ENCODE peak calls at places on chromosomes 6 and 20, in four cellular contexts. Y is H1, N is H9, G is IMR-90. O is an unnamed sample.

GRCh38 chr6:144219056-144219685 is 66.0 kb upstream of the UTRN start:
- DNase-seq in Y (no peak), N (no peak), G (peak; percentile 71), O (peak; percentile 55)

GRCh38 chr6:166512567-166512966 is 73.9 kb downstream of the RAMACL start:
- DNase-seq in Y (no peak), N (no peak), G (no peak), O (peak; percentile 27)

GRCh38 chr20:35311409-35311808 is 19.2 kb upstream of the FAM83C start:
- DNase-seq in Y (no peak), N (peak; percentile 49), G (peak; percentile 77), O (peak; percentile 58)

GRCh38 chr6:100962466-100962865 is 81.3 kb upstream of the ASCC3 start:
- DNase-seq in Y (no peak), N (no peak), G (no peak), O (no peak)

GRCh38 chr6:30885481-30885998 is 1.2 kb downstream of the DDR1 start:
- DNase-seq in Y (no peak), N (peak; percentile 26), G (peak; percentile 18), O (peak; percentile 48)

GRCh38 chr6:159935065-159935464 is 33.8 kb upstream of the IGF2R start:
- DNase-seq in Y (no peak), N (no peak), G (peak; percentile 55), O (no peak)

GRCh38 chr6:10951675-10952282 is 64.9 kb downstream of the SYCP2L start:
- DNase-seq in Y (no peak), N (no peak), G (peak; percentile 94), O (peak; percentile 54)

GRCh38 chr6:145087034-145087433 is 648.3 kb downstream of the EPM2A start:
- DNase-seq in Y (no peak), N (no peak), G (peak; percentile 53), O (no peak)

GRCh38 chr6:43436577-43437282 is 9.4 kb downstream of the ABCC10 start:
- DNase-seq in Y (no peak), N (no peak), G (peak; percentile 65), O (peak; percentile 17)

GRCh38 chr6:35808688-35809087 is 3.5 kb downstream of the LHFPL5 start:
- DNase-seq in Y (no peak), N (no peak), G (no peak), O (no peak)

GRCh38 chr20:63317601-63318291 is 24.8 kb downstream of the COL20A1 start:
- DNase-seq in Y (no peak), N (no peak), G (no peak), O (no peak)

GRCh38 chr6:135116566-135116965 is 61.9 kb upstream of the HBS1L start:
- DNase-seq in Y (no peak), N (no peak), G (no peak), O (no peak)

GRCh38 chr6:15792842-15793241 is 130.0 kb upstream of the DTNBP1 start:
- DNase-seq in Y (no peak), N (no peak), G (no peak), O (no peak)

GRCh38 chr6:167005350-167006159 is 6.4 kb downstream of the CEP43 start:
- DNase-seq in Y (no peak), N (no peak), G (no peak), O (no peak)

DNA sequence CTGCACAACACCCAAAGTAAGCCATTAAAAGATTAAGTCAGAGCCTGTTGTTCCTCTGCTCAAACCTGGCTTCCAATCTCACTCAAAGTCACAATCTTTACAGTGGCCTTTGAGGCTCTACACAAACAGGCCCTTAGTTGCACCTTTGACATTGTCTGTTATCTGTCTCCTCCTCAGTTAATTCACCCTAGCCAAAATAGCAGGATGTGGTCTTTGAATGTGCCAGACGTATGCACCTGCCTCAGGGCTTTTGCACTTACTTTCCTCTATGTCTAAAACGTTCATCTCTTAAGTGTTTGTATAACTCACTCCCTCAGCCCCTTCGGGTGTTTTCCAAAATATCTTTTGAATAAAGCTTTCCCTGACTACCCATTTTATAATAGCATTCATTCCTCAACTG is 107.7 kb downstream of the EYA4 start:
- DNase-seq in Y (no peak), N (no peak), G (no peak), O (peak; percentile 23)
- H3K56ac ChIP-seq in Y (no peak overlapping the region), N (no peak overlapping the region), G (no peak overlapping the region), O (no peak overlapping the region)

GRCh38 chr6:111781055-111781708 is 92.1 kb downstream of the FYN start:
- DNase-seq in Y (no peak), N (no peak), G (peak; percentile 68), O (peak; percentile 57)
- H4K8ac ChIP-seq in Y (no peak overlapping the region), N (no peak overlapping the region), G (no peak overlapping the region), O (no peak overlapping the region)

GRCh38 chr6:32252326-32253009 is 28.6 kb upstream of the NOTCH4 start:
- DNase-seq in Y (no peak), N (no peak), G (no peak), O (no peak)
- H3K56ac ChIP-seq in Y (no peak overlapping the region), N (no peak overlapping the region), G (no peak overlapping the region), O (no peak overlapping the region)

GRCh38 chr6:7245668-7246393 is 67.2 kb downstream of the SSR1 start:
- DNase-seq in Y (no peak), N (no peak), G (no peak), O (no peak)
- H4K8ac ChIP-seq in Y (no peak overlapping the region), N (no peak overlapping the region), G (no peak overlapping the region), O (no peak overlapping the region)

GRCh38 chr6:137852346-137852745 is 14.7 kb upstream of the TNFAIP3 start:
- DNase-seq in Y (no peak), N (no peak), G (peak; percentile 38), O (no peak)

GRCh38 chr6:137852811-137853210 is 14.2 kb upstream of the TNFAIP3 start:
- DNase-seq in Y (no peak), N (no peak), G (no peak), O (no peak)

GRCh38 chr6:137853569-137854213 is 13.4 kb upstream of the TNFAIP3 start:
- DNase-seq in Y (no peak), N (no peak), G (peak; percentile 88), O (no peak)

GRCh38 chr6:137859025-137859424 is 8.0 kb upstream of the TNFAIP3 start:
- DNase-seq in Y (no peak), N (no peak), G (no peak), O (no peak)

DNA sequence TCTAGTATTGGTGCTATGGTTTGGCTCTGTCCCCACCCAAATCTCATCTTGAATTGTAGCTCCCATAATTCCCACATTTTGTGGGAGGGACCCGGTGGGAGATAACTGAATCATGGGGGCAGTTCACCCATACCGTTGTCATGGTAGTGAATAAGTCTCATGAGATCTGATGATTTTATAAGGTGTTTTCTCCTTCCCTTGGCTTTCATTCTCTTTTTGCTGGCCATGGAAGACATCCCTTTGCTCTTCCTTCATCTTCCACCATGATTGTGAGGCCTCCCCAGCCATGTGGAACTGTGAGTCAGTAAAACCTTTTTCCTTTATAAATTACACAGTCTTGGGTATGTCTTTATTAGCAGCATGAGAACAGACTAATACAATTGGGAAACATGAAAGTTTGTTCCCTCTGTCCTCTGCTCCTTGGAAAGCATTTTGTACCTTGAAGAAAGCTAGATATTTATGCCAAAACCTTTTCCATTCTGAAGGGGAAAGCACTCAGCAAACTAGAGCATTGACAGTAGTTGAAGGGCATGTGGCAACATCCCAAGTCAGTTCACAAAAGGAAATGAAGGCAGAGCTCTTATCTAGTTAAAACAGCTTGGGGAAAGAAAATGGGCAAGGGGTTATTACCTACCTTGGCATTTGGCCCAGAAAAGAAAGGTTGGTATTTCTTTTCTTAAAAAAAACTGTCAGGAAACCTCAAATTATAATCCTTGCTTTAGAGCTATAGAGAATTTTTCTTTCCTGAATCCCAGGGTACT is 10.7 kb upstream of the TNFAIP3 start:
- DNase-seq in Y (no peak), N (no peak), G (no peak), O (no peak)
- H3K56ac ChIP-seq in Y (no peak overlapping the region), N (no peak overlapping the region), G (no peak overlapping the region), O (no peak overlapping the region)

DNA sequence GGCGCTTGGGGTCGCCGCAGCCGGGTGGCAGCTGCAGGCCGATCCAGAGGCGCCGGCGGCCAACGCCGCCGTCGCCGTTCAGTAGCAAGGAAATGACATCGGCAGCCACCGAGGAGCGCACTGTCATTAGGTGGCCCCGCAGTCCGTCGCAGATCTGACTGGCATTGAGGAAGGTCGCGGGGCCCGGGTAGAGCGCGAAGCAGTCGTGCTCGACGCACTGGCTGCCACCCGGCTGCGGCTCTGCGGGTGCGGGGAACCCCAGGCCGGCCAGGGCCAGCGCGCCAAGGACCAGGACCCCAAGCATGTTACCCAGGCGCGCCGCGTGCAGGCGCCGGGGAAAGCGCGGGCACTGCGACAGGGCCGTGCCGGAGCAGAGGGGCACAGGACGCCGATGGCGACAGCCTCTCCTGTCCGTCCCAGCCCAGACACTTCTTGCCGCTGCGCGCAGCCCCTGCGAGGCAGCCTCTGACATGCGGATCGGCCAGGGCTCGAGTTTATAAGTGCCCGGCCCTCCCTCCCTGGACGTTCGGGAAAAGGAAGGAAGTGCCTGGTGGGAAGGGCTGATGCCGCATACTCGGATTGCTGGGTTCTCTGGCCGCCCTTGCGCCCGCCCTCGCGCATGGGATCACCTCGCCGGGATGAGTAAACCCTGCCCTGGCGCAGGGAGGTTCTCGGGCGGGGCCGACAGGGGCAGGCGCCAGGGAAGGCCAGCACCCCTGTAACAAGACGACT is at the start of gene THBD:
- DNase-seq in Y (peak; percentile 81), N (peak; percentile 71), G (peak; percentile 12), O (peak; percentile 57)
- H4K8ac ChIP-seq in Y (no peak within 1 kb of the TSS), N (no peak within 1 kb of the TSS), G (no peak within 1 kb of the TSS), O (no peak within 1 kb of the TSS)